ENCODE peak calls at places on chromosomes 2 and 18, in four cellular contexts. K, I, Z and S are unnamed samples.
A peak's percentile ranks its signal among the peaks of the same experiment; 100 is the strongest.

GRCh38 chr2:43178602-43179542 is 47.5 kb downstream of the ZFP36L2 start:
- DNase-seq in K (no peak), I (no peak), Z (no peak), S (no peak)

GRCh38 chr2:168848220-168848619 is 42.0 kb downstream of the SPC25 start:
- DNase-seq in K (no peak), I (no peak), Z (no peak), S (no peak)

GRCh38 chr2:222306393-222307137 is 7.8 kb upstream of the PAX3 start:
- DNase-seq in K (no peak), I (no peak), Z (no peak), S (no peak)

GRCh38 chr2:138177693-138178092 is 213.4 kb downstream of the HNMT start:
- DNase-seq in K (no peak), I (no peak), Z (no peak), S (no peak)

GRCh38 chr2:130957920-130958319 is 121.2 kb downstream of the ARHGEF4 start:
- DNase-seq in K (no peak), I (no peak), Z (no peak), S (no peak)

GRCh38 chr2:129751409-129751808 is 228.1 kb upstream of the RAB6C start:
- DNase-seq in K (no peak), I (no peak), Z (no peak), S (no peak)

GRCh38 chr18:32730620-32731021 is 42.2 kb downstream of the KLHL14 start:
- DNase-seq in K (no peak), I (no peak), Z (peak; percentile 0), S (no peak)

GRCh38 chr2:99473496-99474083 is 16.2 kb downstream of the REV1 start:
- DNase-seq in K (no peak), I (no peak), Z (no peak), S (no peak)

GRCh38 chr18:62485684-62486083 is 37.1 kb upstream of the ZCCHC2 start:
- DNase-seq in K (no peak), I (no peak), Z (no peak), S (no peak)

GRCh38 chr2:65396348-65397026 is 35.9 kb downstream of the SPRED2 start:
- DNase-seq in K (no peak), I (no peak), Z (no peak), S (no peak)

GRCh38 chr18:31146809-31147208 is 15.8 kb downstream of the DSC1 start:
- DNase-seq in K (no peak), I (no peak), Z (no peak), S (no peak)

GRCh38 chr2:109257653-109258052 is 128.6 kb downstream of the SH3RF3 start:
- DNase-seq in K (no peak), I (no peak), Z (no peak), S (no peak)

GRCh38 chr2:141041281-141041680 is 1089.5 kb downstream of the LRP1B start:
- DNase-seq in K (no peak), I (no peak), Z (no peak), S (no peak)

GRCh38 chr18:34643982-34644381 is 66.1 kb upstream of the DTNA start:
- DNase-seq in K (no peak), I (no peak), Z (no peak), S (no peak)

GRCh38 chr2:217964255-217964654 is 38.5 kb downstream of the TNS1 start:
- DNase-seq in K (no peak), I (no peak), Z (no peak), S (no peak)

GRCh38 chr2:223865124-223865523 is 27.7 kb upstream of the AP1S3 start:
- DNase-seq in K (no peak), I (no peak), Z (peak; percentile 64), S (no peak)